ENCODE peak calls at places on chromosomes 16 and 17, in six cellular contexts. One of them, this sample, is unnamed.

GRCh38 chr16:28104404-28104803 is 40.9 kb upstream of the GSG1L start:
- DNase-seq in skeletal muscle cell: no peak
- DNase-seq in neural progenitor cell: no peak
- DNase-seq in substantia nigra: no peak
- DNase-seq in NCI-H2171 treated with DMSO at 0.1 percent for 48 hours: no peak
- DNase-seq in T47D: no peak
- DNase-seq in this sample: no peak

GRCh38 chr17:64343833-64344637 is 46.6 kb downstream of the PECAM1 start:
- DNase-seq in skeletal muscle cell: no peak
- DNase-seq in neural progenitor cell: peak
- DNase-seq in substantia nigra: no peak
- DNase-seq in NCI-H2171 treated with DMSO at 0.1 percent for 48 hours: no peak
- DNase-seq in T47D: peak
- DNase-seq in this sample: peak

GRCh38 chr17:31392002-31392855 is 754 bp downstream of the RAB11FIP4 start:
- DNase-seq in skeletal muscle cell: no peak
- DNase-seq in neural progenitor cell: peak
- DNase-seq in substantia nigra: peak
- DNase-seq in NCI-H2171 treated with DMSO at 0.1 percent for 48 hours: peak
- DNase-seq in T47D: no peak
- DNase-seq in this sample: no peak

GRCh38 chr17:31534223-31534888 is 142.9 kb downstream of the RAB11FIP4 start:
- DNase-seq in skeletal muscle cell: no peak
- DNase-seq in neural progenitor cell: no peak
- DNase-seq in substantia nigra: no peak
- DNase-seq in NCI-H2171 treated with DMSO at 0.1 percent for 48 hours: no peak
- DNase-seq in T47D: no peak
- DNase-seq in this sample: no peak

GRCh38 chr16:70689970-70690905 is 4.4 kb upstream of the MTSS2 start:
- DNase-seq in skeletal muscle cell: no peak
- DNase-seq in neural progenitor cell: no peak
- DNase-seq in substantia nigra: no peak
- DNase-seq in NCI-H2171 treated with DMSO at 0.1 percent for 48 hours: peak
- DNase-seq in T47D: no peak
- DNase-seq in this sample: no peak

GRCh38 chr16:4182581-4183257 is 59.2 kb downstream of the SRL start:
- DNase-seq in skeletal muscle cell: no peak
- DNase-seq in neural progenitor cell: no peak
- DNase-seq in substantia nigra: no peak
- DNase-seq in NCI-H2171 treated with DMSO at 0.1 percent for 48 hours: no peak
- DNase-seq in T47D: no peak
- DNase-seq in this sample: no peak

GRCh38 chr17:80918731-80919130 is 72.9 kb upstream of the CHMP6 start:
- DNase-seq in skeletal muscle cell: no peak
- DNase-seq in neural progenitor cell: no peak
- DNase-seq in substantia nigra: no peak
- DNase-seq in NCI-H2171 treated with DMSO at 0.1 percent for 48 hours: no peak
- DNase-seq in T47D: no peak
- DNase-seq in this sample: no peak

GRCh38 chr16:24516900-24517669 is 22.3 kb upstream of the RBBP6 start:
- DNase-seq in skeletal muscle cell: peak
- DNase-seq in neural progenitor cell: peak
- DNase-seq in substantia nigra: peak
- DNase-seq in NCI-H2171 treated with DMSO at 0.1 percent for 48 hours: peak
- DNase-seq in T47D: peak
- DNase-seq in this sample: peak

GRCh38 chr17:38361700-38362465 is 10.2 kb downstream of the SOCS7 start:
- DNase-seq in skeletal muscle cell: no peak
- DNase-seq in neural progenitor cell: no peak
- DNase-seq in substantia nigra: no peak
- DNase-seq in NCI-H2171 treated with DMSO at 0.1 percent for 48 hours: no peak
- DNase-seq in T47D: no peak
- DNase-seq in this sample: no peak

GRCh38 chr17:29914819-29915537 is 15.1 kb downstream of the SSH2 start:
- DNase-seq in skeletal muscle cell: no peak
- DNase-seq in neural progenitor cell: no peak
- DNase-seq in substantia nigra: no peak
- DNase-seq in NCI-H2171 treated with DMSO at 0.1 percent for 48 hours: no peak
- DNase-seq in T47D: no peak
- DNase-seq in this sample: no peak

GRCh38 chr17:50538549-50539410 is 6.2 kb downstream of the EPN3 start:
- DNase-seq in skeletal muscle cell: no peak
- DNase-seq in neural progenitor cell: no peak
- DNase-seq in substantia nigra: no peak
- DNase-seq in NCI-H2171 treated with DMSO at 0.1 percent for 48 hours: no peak
- DNase-seq in T47D: no peak
- DNase-seq in this sample: no peak

GRCh38 chr17:36089888-36090836 is at the start of gene CCL3:
- DNase-seq in skeletal muscle cell: no peak
- DNase-seq in neural progenitor cell: no peak
- DNase-seq in substantia nigra: no peak
- DNase-seq in NCI-H2171 treated with DMSO at 0.1 percent for 48 hours: no peak
- DNase-seq in T47D: no peak
- DNase-seq in this sample: peak

GRCh38 chr16:57314161-57314785 is 29.8 kb upstream of the PLLP start:
- DNase-seq in skeletal muscle cell: no peak
- DNase-seq in neural progenitor cell: no peak
- DNase-seq in substantia nigra: no peak
- DNase-seq in NCI-H2171 treated with DMSO at 0.1 percent for 48 hours: no peak
- DNase-seq in T47D: no peak
- DNase-seq in this sample: no peak

GRCh38 chr17:838486-838885 is 56.3 kb downstream of the MRM3 start:
- DNase-seq in skeletal muscle cell: no peak
- DNase-seq in neural progenitor cell: no peak
- DNase-seq in substantia nigra: no peak
- DNase-seq in NCI-H2171 treated with DMSO at 0.1 percent for 48 hours: no peak
- DNase-seq in T47D: no peak
- DNase-seq in this sample: no peak

GRCh38 chr17:28551421-28552186 is 820 bp downstream of the UNC119 start:
- DNase-seq in skeletal muscle cell: no peak
- DNase-seq in neural progenitor cell: peak
- DNase-seq in substantia nigra: no peak
- DNase-seq in NCI-H2171 treated with DMSO at 0.1 percent for 48 hours: no peak
- DNase-seq in T47D: no peak
- DNase-seq in this sample: no peak

GRCh38 chr16:28875134-28876015 is 2.9 kb upstream of the ATP2A1 start:
- DNase-seq in skeletal muscle cell: peak
- DNase-seq in neural progenitor cell: no peak
- DNase-seq in substantia nigra: no peak
- DNase-seq in NCI-H2171 treated with DMSO at 0.1 percent for 48 hours: no peak
- DNase-seq in T47D: no peak
- DNase-seq in this sample: no peak

This sample was measured in adrenal gland.